ENCODE peak calls at places on chromosomes 6 and 20, in four cellular contexts. One of them, this sample, is unnamed.

GRCh38 chr6:13098808-13099570 is 229.3 kb downstream of the TBC1D7 start:
- DNase-seq in iPS DF 6.9: no peak
- DNase-seq in heart right ventricle: no peak
- DNase-seq in left lung: no peak
- DNase-seq in this sample: no peak

GRCh38 chr6:15036690-15037245 is 209.1 kb upstream of the JARID2 start:
- DNase-seq in iPS DF 6.9: no peak
- DNase-seq in heart right ventricle: peak; percentile 84
- DNase-seq in left lung: no peak
- DNase-seq in this sample: no peak

GRCh38 chr6:797479-798077 is 104.6 kb upstream of the EXOC2 start:
- DNase-seq in iPS DF 6.9: no peak
- DNase-seq in heart right ventricle: no peak
- DNase-seq in left lung: no peak
- DNase-seq in this sample: no peak

GRCh38 chr20:64041781-64042771 is 6.1 kb downstream of the C20orf204 start:
- DNase-seq in iPS DF 6.9: no peak
- DNase-seq in heart right ventricle: no peak
- DNase-seq in left lung: no peak
- DNase-seq in this sample: no peak

GRCh38 chr6:83192871-83193746 is at the start of the genes PGM3 and RWDD2A:
- DNase-seq in iPS DF 6.9: no peak
- DNase-seq in heart right ventricle: peak; percentile 92
- DNase-seq in left lung: peak; percentile 92
- DNase-seq in this sample: peak; percentile 97

GRCh38 chr20:58019850-58020625 is 208.4 kb downstream of the ANKRD60 start:
- DNase-seq in iPS DF 6.9: no peak
- DNase-seq in heart right ventricle: no peak
- DNase-seq in left lung: no peak
- DNase-seq in this sample: no peak

GRCh38 chr6:25053875-25054371 is 118.2 kb upstream of the RIPOR2 start:
- DNase-seq in iPS DF 6.9: no peak
- DNase-seq in heart right ventricle: no peak
- DNase-seq in left lung: no peak
- DNase-seq in this sample: no peak

GRCh38 chr6:5214570-5215052 is 46.1 kb downstream of the LYRM4 start:
- DNase-seq in iPS DF 6.9: peak; percentile 25
- DNase-seq in heart right ventricle: peak; percentile 60
- DNase-seq in left lung: no peak
- DNase-seq in this sample: peak; percentile 80

GRCh38 chr6:19333936-19334335 is 503.2 kb upstream of the ID4 start:
- DNase-seq in iPS DF 6.9: no peak
- DNase-seq in heart right ventricle: no peak
- DNase-seq in left lung: no peak
- DNase-seq in this sample: no peak

GRCh38 chr6:120873125-120873865 is 461.0 kb downstream of the TBC1D32 start:
- DNase-seq in iPS DF 6.9: no peak
- DNase-seq in heart right ventricle: no peak
- DNase-seq in left lung: no peak
- DNase-seq in this sample: peak; percentile 21

GRCh38 chr6:26125015-26125690 is 37.9 kb downstream of the HFE start:
- DNase-seq in iPS DF 6.9: no peak
- DNase-seq in heart right ventricle: no peak
- DNase-seq in left lung: no peak
- DNase-seq in this sample: no peak

GRCh38 chr6:18183736-18184135 is 28.5 kb downstream of the KDM1B start:
- DNase-seq in iPS DF 6.9: no peak
- DNase-seq in heart right ventricle: no peak
- DNase-seq in left lung: no peak
- DNase-seq in this sample: no peak

GRCh38 chr6:21037453-21037852 is 503.2 kb downstream of the CDKAL1 start:
- DNase-seq in iPS DF 6.9: no peak
- DNase-seq in heart right ventricle: no peak
- DNase-seq in left lung: no peak
- DNase-seq in this sample: no peak

GRCh38 chr6:37618916-37619605 is 78.6 kb downstream of the MDGA1 start:
- DNase-seq in iPS DF 6.9: no peak
- DNase-seq in heart right ventricle: no peak
- DNase-seq in left lung: no peak
- DNase-seq in this sample: peak; percentile 22

GRCh38 chr20:51531141-51531710 is 11.3 kb downstream of the NFATC2 start:
- DNase-seq in iPS DF 6.9: no peak
- DNase-seq in heart right ventricle: no peak
- DNase-seq in left lung: no peak
- DNase-seq in this sample: no peak

GRCh38 chr6:111278738-111279137 is 191.4 kb downstream of the SLC16A10 start:
- DNase-seq in iPS DF 6.9: no peak
- DNase-seq in heart right ventricle: no peak
- DNase-seq in left lung: no peak
- DNase-seq in this sample: no peak

GRCh38 chr20:19742974-19743649 is 14.9 kb upstream of the RIN2 start:
- DNase-seq in iPS DF 6.9: no peak
- DNase-seq in heart right ventricle: no peak
- DNase-seq in left lung: no peak
- DNase-seq in this sample: no peak

GRCh38 chr6:77178821-77179220 is 284.5 kb downstream of the HTR1B start:
- DNase-seq in iPS DF 6.9: no peak
- DNase-seq in heart right ventricle: no peak
- DNase-seq in left lung: no peak
- DNase-seq in this sample: no peak

GRCh38 chr20:34894723-34895122 is 18.3 kb downstream of the ACSS2 start:
- DNase-seq in iPS DF 6.9: no peak
- DNase-seq in heart right ventricle: no peak
- DNase-seq in left lung: no peak
- DNase-seq in this sample: no peak

GRCh38 chr20:34895465-34895864 is 19.1 kb downstream of the ACSS2 start:
- DNase-seq in iPS DF 6.9: no peak
- DNase-seq in heart right ventricle: no peak
- DNase-seq in left lung: no peak
- DNase-seq in this sample: no peak

GRCh38 chr20:34891166-34892062 is 15.0 kb downstream of the ACSS2 start:
- DNase-seq in iPS DF 6.9: no peak
- DNase-seq in heart right ventricle: no peak
- DNase-seq in left lung: no peak
- DNase-seq in this sample: no peak

GRCh38 chr20:34896086-34896551 is 19.7 kb downstream of the ACSS2 start:
- DNase-seq in iPS DF 6.9: no peak
- DNase-seq in heart right ventricle: no peak
- DNase-seq in left lung: no peak
- DNase-seq in this sample: no peak

GRCh38 chr20:34892671-34893070 is 16.3 kb downstream of the ACSS2 start:
- DNase-seq in iPS DF 6.9: no peak
- DNase-seq in heart right ventricle: no peak
- DNase-seq in left lung: no peak
- DNase-seq in this sample: no peak
- H3K4me1 ChIP-seq in iPS DF 6.9: no peaks in the 10 kb centered on the region
- H3K4me1 ChIP-seq in heart right ventricle: peaks cover 20% of the 10 kb centered on the region
- H3K4me1 ChIP-seq in left lung: peaks cover 9% of the 10 kb centered on the region
- H3K4me1 ChIP-seq in this sample: peaks cover 3% of the 10 kb centered on the region

DNA sequence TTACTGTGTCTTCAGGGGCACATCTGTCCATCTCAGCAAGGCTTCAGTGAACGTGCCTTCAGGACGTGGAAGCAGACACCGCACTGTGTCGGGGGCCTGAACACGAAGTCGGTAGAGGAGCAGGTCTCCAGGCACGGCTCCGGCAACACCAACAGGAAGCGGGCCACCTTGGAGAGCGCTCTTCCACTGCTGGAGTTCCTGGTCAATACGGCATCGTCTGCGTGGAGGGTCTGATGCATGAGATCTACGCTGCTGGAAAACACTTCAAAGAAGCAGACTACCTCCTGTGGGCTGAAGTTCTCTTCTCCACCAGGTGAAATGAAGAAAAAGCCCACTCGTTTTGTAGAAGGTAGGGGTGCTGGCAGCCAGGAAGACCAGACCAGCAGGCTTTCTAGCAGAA is 69.3 kb upstream of the SLCO4A1 start:
- DNase-seq in iPS DF 6.9: no peak
- DNase-seq in heart right ventricle: no peak
- DNase-seq in left lung: no peak
- DNase-seq in this sample: no peak
- H3K27me3 ChIP-seq in iPS DF 6.9: no peaks in the 10 kb centered on the region
- H3K27me3 ChIP-seq in heart right ventricle: no peaks in the 10 kb centered on the region
- H3K27me3 ChIP-seq in left lung: peaks cover 82% of the 10 kb centered on the region
- H3K27me3 ChIP-seq in this sample: no peaks in the 10 kb centered on the region

GRCh38 chr20:36528875-36529425 is 12.4 kb upstream of the MYL9 start:
- DNase-seq in iPS DF 6.9: no peak
- DNase-seq in heart right ventricle: no peak
- DNase-seq in left lung: no peak
- DNase-seq in this sample: no peak

GRCh38 chr20:36527331-36528125 is 13.8 kb upstream of the MYL9 start:
- DNase-seq in iPS DF 6.9: no peak
- DNase-seq in heart right ventricle: no peak
- DNase-seq in left lung: no peak
- DNase-seq in this sample: no peak

GRCh38 chr20:36532388-36532787 is 8.9 kb upstream of the MYL9 start:
- DNase-seq in iPS DF 6.9: no peak
- DNase-seq in heart right ventricle: no peak
- DNase-seq in left lung: no peak
- DNase-seq in this sample: no peak

GRCh38 chr20:36528176-36528874 is 13.0 kb upstream of the MYL9 start:
- DNase-seq in iPS DF 6.9: no peak
- DNase-seq in heart right ventricle: no peak
- DNase-seq in left lung: no peak
- DNase-seq in this sample: no peak

GRCh38 chr20:36532822-36533221 is 8.5 kb upstream of the MYL9 start:
- DNase-seq in iPS DF 6.9: no peak
- DNase-seq in heart right ventricle: no peak
- DNase-seq in left lung: no peak
- DNase-seq in this sample: no peak
- H3K27ac ChIP-seq in iPS DF 6.9: no peak overlapping the region
- H3K27ac ChIP-seq in heart right ventricle: no peak overlapping the region
- H3K27ac ChIP-seq in left lung: no peak overlapping the region
- H3K27ac ChIP-seq in this sample: no peak overlapping the region

GRCh38 chr20:48732081-48732829 is 95.5 kb downstream of the PREX1 start:
- DNase-seq in iPS DF 6.9: no peak
- DNase-seq in heart right ventricle: no peak
- DNase-seq in left lung: no peak
- DNase-seq in this sample: no peak
- H3K4me1 ChIP-seq in iPS DF 6.9: no peaks in the 10 kb centered on the region
- H3K4me1 ChIP-seq in heart right ventricle: peaks cover 5% of the 10 kb centered on the region
- H3K4me1 ChIP-seq in left lung: no peaks in the 10 kb centered on the region
- H3K4me1 ChIP-seq in this sample: no peaks in the 10 kb centered on the region

This sample was measured in aorta.